ENCODE peak calls at places on chromosomes 12 and 14, in seven cellular contexts. N is A549, T is stomach, X is right lobe of liver, G is H54, C is ovary, V is tibial nerve. Q is an unnamed sample.
A peak's percentile ranks its signal among the peaks of the same experiment; 100 is the strongest.

GRCh38 chr12:80233926-80234325 is 134.6 kb downstream of the OTOGL start:
- DNase-seq in N (no peak), T (no peak), X (no peak), G (no peak), C (no peak), V (no peak), Q (no peak)

GRCh38 chr14:78405071-78405856 is 235.1 kb downstream of the NRXN3 start:
- DNase-seq in N (no peak), T (no peak), X (no peak), G (no peak), C (no peak), V (no peak), Q (peak; percentile 75)

GRCh38 chr12:122111070-122111750 is 32.7 kb downstream of the MLXIP start:
- DNase-seq in N (no peak), T (no peak), X (no peak), G (no peak), C (no peak), V (no peak), Q (peak; percentile 26)

GRCh38 chr12:111685322-111685810 is 390 bp downstream of the BRAP start:
- DNase-seq in N (no peak), T (no peak), X (no peak), G (no peak), C (no peak), V (no peak), Q (peak; percentile 81)

GRCh38 chr12:38664661-38665269 is 240.6 kb downstream of the CPNE8 start:
- DNase-seq in N (no peak), T (no peak), X (no peak), G (no peak), C (no peak), V (no peak), Q (peak; percentile 11)

GRCh38 chr14:74703043-74703442 is 9.8 kb downstream of the AREL1 start:
- DNase-seq in N (no peak), T (no peak), X (no peak), G (no peak), C (no peak), V (no peak), Q (no peak)

GRCh38 chr12:19236656-19237055 is 107.1 kb downstream of the PLEKHA5 start:
- DNase-seq in N (no peak), T (no peak), X (no peak), G (no peak), C (no peak), V (no peak), Q (no peak)

GRCh38 chr12:105510526-105510925 is 180.0 kb downstream of the C12orf75 start:
- DNase-seq in N (no peak), T (no peak), X (no peak), G (no peak), C (no peak), V (no peak), Q (no peak)

GRCh38 chr12:3931206-3931605 is 58.0 kb upstream of the PARP11 start:
- DNase-seq in N (no peak), T (no peak), X (no peak), G (no peak), C (no peak), V (no peak), Q (no peak)

GRCh38 chr12:43858991-43859390 is 23.1 kb downstream of the TMEM117 start:
- DNase-seq in N (no peak), T (no peak), X (no peak), G (no peak), C (no peak), V (no peak), Q (no peak)

GRCh38 chr14:39733741-39734140 is 301.5 kb upstream of the FBXO33 start:
- DNase-seq in N (no peak), T (no peak), X (no peak), G (no peak), C (no peak), V (no peak), Q (no peak)

GRCh38 chr12:111785651-111786050 is 18.9 kb downstream of the ALDH2 start:
- DNase-seq in N (no peak), T (no peak), X (no peak), G (no peak), C (no peak), V (no peak), Q (no peak)

GRCh38 chr12:12482959-12483358 is 79.7 kb downstream of the DUSP16 start:
- DNase-seq in N (no peak), T (no peak), X (no peak), G (no peak), C (no peak), V (no peak), Q (no peak)

GRCh38 chr12:12480074-12480473 is 82.6 kb downstream of the DUSP16 start:
- DNase-seq in N (no peak), T (no peak), X (no peak), G (no peak), C (no peak), V (no peak), Q (no peak)

GRCh38 chr12:12483438-12483837 is 79.2 kb downstream of the DUSP16 start:
- DNase-seq in N (no peak), T (no peak), X (no peak), G (no peak), C (no peak), V (no peak), Q (no peak)

GRCh38 chr12:12481636-12482035 is 81.0 kb downstream of the DUSP16 start:
- DNase-seq in N (no peak), T (no peak), X (no peak), G (no peak), C (no peak), V (no peak), Q (no peak)

GRCh38 chr12:12482150-12482761 is 80.4 kb downstream of the DUSP16 start:
- DNase-seq in N (no peak), T (no peak), X (no peak), G (no peak), C (no peak), V (no peak), Q (no peak)
- TF ChIP-seq POLR2A in N (no peak), T (no peak), X (peak; percentile 28), G (no peak), C (no peak), V (no peak), Q (no peak)

GRCh38 chr14:94020267-94020666 is 5.9 kb upstream of the OTUB2 start:
- DNase-seq in N (no peak), T (no peak), X (no peak), G (no peak), C (no peak), V (no peak), Q (no peak)
- TF ChIP-seq POLR2A in N (no peak), T (no peak), X (no peak), G (no peak), C (no peak), V (no peak), Q (no peak)

GRCh38 chr14:57266060-57266459 is 2.6 kb downstream of the EXOC5 start:
- DNase-seq in N (no peak), T (no peak), X (no peak), G (no peak), C (no peak), V (no peak), Q (no peak)

GRCh38 chr14:57273236-57273635 is 4.5 kb downstream of the AP5M1 start:
- DNase-seq in N (no peak), T (no peak), X (no peak), G (no peak), C (no peak), V (no peak), Q (no peak)

GRCh38 chr14:57268161-57269067 is at the start of the genes AP5M1 and EXOC5:
- DNase-seq in N (peak; percentile 66), T (peak; percentile 92), X (peak; percentile 96), G (peak; percentile 40), C (peak; percentile 88), V (peak; percentile 81), Q (peak; percentile 96)
- TF ChIP-seq POLR2A in N (peak; percentile 58), T (no peak), X (peak; percentile 72), G (peak; percentile 53), C (peak; percentile 36), V (peak; percentile 52), Q (peak; percentile 84)

DNA sequence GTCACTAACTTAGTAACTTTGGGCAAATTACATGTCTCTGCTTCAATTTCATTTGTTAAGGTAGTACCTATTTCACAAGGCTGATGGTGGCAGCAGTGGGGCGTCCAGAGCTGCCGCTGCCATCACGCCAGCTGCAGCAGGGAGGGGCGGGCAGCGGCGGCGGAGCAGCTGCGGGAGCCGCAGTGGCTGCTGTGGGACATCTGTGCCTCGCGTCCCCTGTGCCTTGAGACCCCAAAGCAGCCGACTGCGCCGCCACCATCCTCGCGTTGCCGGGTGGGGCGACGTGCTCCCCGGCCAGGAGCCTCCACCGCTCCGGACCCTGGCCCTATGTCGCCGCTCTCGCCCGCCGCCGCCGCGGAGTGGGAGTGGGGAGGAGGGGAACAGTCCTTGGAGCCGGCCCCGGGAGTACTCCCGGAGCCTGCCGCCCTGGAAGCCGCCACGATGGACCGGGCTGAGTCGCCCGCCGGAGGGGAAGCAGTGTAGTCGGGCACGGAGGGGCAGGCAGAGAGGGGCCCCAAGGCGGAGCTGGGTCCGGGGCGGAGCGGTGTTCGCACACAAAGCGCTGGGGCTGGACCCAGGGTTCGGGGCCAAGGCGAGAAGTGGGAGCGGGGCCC is 51.4 kb downstream of the A2M start:
- DNase-seq in N (peak; percentile 57), T (peak; percentile 72), X (peak; percentile 78), G (no peak), C (peak; percentile 62), V (no peak), Q (peak; percentile 46)
- TF ChIP-seq POLR2A in N (peak; percentile 79), T (no peak), X (peak; percentile 25), G (no peak), C (peak; percentile 31), V (peak; percentile 39), Q (no peak)

GRCh38 chr12:120528861-120529525 is at the start of gene COQ5:
- DNase-seq in N (peak; percentile 74), T (peak; percentile 92), X (peak; percentile 93), G (peak; percentile 67), C (peak; percentile 87), V (peak; percentile 86), Q (peak; percentile 88)
- TF ChIP-seq POLR2A in N (peak; percentile 86), T (no peak), X (peak; percentile 72), G (peak; percentile 65), C (peak; percentile 42), V (peak; percentile 68), Q (peak; percentile 82)

GRCh38 chr14:55832974-55833373 is 253.0 kb downstream of the KTN1 start:
- DNase-seq in N (no peak), T (no peak), X (no peak), G (no peak), C (no peak), V (no peak), Q (no peak)
- TF ChIP-seq POLR2A in N (no peak), T (no peak), X (no peak), G (no peak), C (no peak), V (no peak), Q (no peak)

DNA sequence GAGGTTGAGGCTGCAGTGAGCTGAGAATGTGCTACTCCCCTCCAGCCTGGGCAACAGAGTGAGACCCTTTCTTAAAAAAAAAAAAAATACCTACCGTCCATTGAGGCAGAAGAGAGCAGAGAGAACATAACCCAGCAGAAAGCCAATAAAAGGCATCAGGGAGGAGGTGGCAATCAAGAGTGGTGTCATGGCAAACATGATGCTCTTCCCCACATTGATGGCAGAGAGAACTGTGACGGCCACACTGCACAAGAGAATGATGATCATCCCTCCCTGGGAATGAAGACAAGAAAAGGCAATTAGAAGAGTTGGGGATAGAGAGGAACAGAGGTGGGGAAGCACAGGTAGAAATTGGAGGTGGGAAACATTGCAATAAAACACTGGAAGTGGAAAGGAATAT is 12.1 kb downstream of the SRSF5 start:
- DNase-seq in N (no peak), T (no peak), X (no peak), G (no peak), C (no peak), V (no peak), Q (no peak)
- TF ChIP-seq POLR2A in N (no peak), T (no peak), X (no peak), G (no peak), C (no peak), V (no peak), Q (no peak)

Q was measured in erythroblast.